ENCODE peak calls at places on chromosomes 7 and 10, in four cellular contexts. Q is K562, U is HepG2, R is WTC11. Z is an unnamed sample.

GRCh38 chr10:6275022-6275997 is 72.6 kb downstream of the PFKFB3 start:
- DNase-seq in Q (peak), U (peak), R (peak), Z (peak)

GRCh38 chr7:40306025-40306424 is 171.2 kb downstream of the SUGCT start:
- DNase-seq in Q (no peak), U (no peak), R (no peak), Z (no peak)

GRCh38 chr10:7337431-7338171 is 73.2 kb downstream of the SFMBT2 start:
- DNase-seq in Q (no peak), U (no peak), R (no peak), Z (no peak)

GRCh38 chr7:135193615-135194081 is 17.7 kb downstream of the WDR91 start:
- DNase-seq in Q (no peak), U (peak), R (no peak), Z (no peak)

GRCh38 chr7:41835977-41836530 is 133.2 kb upstream of the INHBA start:
- DNase-seq in Q (no peak), U (no peak), R (no peak), Z (no peak)

GRCh38 chr10:8375137-8375536 is 320.6 kb downstream of the GATA3 start:
- DNase-seq in Q (no peak), U (no peak), R (no peak), Z (no peak)

GRCh38 chr10:96125142-96125515 is 5.0 kb upstream of the ZNF518A start:
- DNase-seq in Q (no peak), U (peak), R (no peak), Z (no peak)

GRCh38 chr10:31686566-31686965 is 242.1 kb downstream of the ARHGAP12 start:
- DNase-seq in Q (no peak), U (no peak), R (no peak), Z (no peak)

DNA sequence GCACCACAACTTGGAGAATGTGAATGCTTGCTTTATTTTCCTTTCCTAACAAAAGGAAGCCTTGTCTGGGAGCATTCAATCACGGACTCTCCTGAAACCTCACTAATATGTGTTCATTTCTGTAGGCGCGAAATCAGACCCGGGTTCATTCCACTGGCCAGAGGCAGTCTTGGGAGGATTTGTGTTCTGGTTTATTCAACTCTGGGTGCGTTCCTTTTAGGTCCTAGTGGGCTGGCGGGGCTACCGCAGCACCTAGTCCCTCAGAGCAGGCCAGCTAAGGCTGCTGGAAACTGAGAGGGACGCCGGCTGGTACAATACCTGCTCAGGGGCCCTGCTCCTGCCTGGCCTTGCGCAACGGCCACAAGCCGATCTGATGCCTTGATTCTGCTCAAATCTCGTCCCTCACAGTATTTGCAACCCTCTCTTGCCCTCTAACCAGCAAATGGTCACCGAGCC is 7.5 kb downstream of the HOXA4 start:
- DNase-seq in Q (no peak), U (peak), R (no peak), Z (no peak)
- TF ChIP-seq FOXJ3 in Q (no peak), U (no peak), R (no peak), Z (no peak)

GRCh38 chr10:69976795-69977546 is 75.7 kb upstream of the MACROH2A2 start:
- DNase-seq in Q (no peak), U (no peak), R (no peak), Z (no peak)
- TF ChIP-seq USF2 in Q (no peak), U (no peak), R (no peak), Z (no peak)

GRCh38 chr10:68559872-68560200 is 301 bp upstream of the TET1 start:
- DNase-seq in Q (no peak), U (no peak), R (no peak), Z (no peak)

GRCh38 chr10:68560201-68560915 is at the start of gene TET1:
- DNase-seq in Q (peak), U (peak), R (peak), Z (peak)

GRCh38 chr10:68561804-68562649 is 1.9 kb downstream of the TET1 start:
- DNase-seq in Q (peak), U (no peak), R (peak), Z (peak)

GRCh38 chr10:68562666-68563522 is 2.8 kb downstream of the TET1 start:
- DNase-seq in Q (peak), U (no peak), R (peak), Z (peak)

GRCh38 chr10:68560916-68561691 is 967 bp downstream of the TET1 start:
- DNase-seq in Q (peak), U (peak), R (peak), Z (peak)
- TF ChIP-seq FOXJ3 in Q (no peak), U (no peak), R (no peak), Z (no peak)

DNA sequence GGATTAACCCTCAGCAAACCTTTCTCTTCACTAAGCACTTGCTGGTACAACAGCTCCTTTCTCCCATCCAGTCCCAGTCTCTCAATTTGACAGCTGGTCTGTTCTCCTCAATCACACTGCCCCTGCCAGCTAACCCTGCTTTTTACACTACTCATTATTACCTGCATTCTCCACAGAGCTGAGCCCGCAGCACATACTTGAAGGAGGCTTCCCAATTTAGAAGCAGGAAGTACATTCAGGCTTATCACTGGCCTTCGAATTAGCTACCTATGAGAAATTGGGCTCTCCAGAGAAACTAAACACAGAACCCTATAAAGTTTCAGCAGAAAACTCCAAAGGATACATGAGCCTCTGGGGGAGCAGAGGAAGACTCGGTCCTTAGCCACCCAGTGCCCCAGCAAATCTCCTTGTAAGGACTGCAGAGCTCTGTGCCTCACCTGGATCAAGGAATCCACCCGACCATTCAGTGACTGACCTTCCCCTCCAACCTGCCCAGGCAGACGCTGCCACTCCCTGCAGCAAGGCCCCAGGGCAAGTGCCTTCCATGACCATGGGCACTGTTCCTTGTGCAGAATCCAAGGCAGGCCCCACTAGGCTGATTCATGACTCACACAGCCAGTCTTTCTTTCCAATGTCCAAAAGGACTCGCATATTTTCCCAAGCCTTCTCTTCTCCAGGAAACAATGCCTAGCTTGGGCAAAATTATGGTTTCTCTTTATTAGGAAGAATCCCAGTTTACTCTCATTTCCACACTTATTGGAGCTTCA is 68.0 kb downstream of the VOPP1 start:
- DNase-seq in Q (no peak), U (no peak), R (no peak), Z (no peak)
- TF ChIP-seq USF2 in Q (no peak), U (no peak), R (no peak), Z (no peak)

GRCh38 chr7:38476764-38477163 is 154.4 kb downstream of the AMPH start:
- DNase-seq in Q (no peak), U (no peak), R (no peak), Z (no peak)
- TF ChIP-seq FOXJ3 in Q (no peak), U (no peak), R (no peak), Z (no peak)

GRCh38 chr10:33217854-33218253 is 116.6 kb downstream of the NRP1 start:
- DNase-seq in Q (no peak), U (no peak), R (no peak), Z (no peak)

GRCh38 chr10:33214174-33214573 is 120.3 kb downstream of the NRP1 start:
- DNase-seq in Q (no peak), U (no peak), R (no peak), Z (no peak)

GRCh38 chr10:33215154-33215553 is 119.3 kb downstream of the NRP1 start:
- DNase-seq in Q (no peak), U (no peak), R (no peak), Z (no peak)

GRCh38 chr10:33216661-33217427 is 117.6 kb downstream of the NRP1 start:
- DNase-seq in Q (no peak), U (peak), R (no peak), Z (peak)

DNA sequence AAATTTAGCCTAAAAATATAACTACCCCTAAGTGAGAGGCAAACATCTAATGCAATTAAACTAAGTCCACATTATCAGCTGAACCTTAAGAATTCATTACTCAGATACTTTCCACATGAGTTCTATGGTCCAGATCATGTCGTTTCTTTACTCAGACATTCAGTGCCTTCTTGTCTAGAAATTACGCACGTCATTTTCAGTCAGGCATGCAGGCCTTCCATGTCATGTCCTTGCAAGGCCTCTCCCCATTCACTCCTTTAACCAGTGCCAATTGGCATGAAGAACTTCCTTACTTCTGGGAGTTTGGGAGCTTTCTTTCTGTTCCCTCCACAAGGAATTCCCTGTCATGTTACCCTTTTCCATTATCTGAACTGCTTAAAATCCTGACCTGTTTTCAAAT is 118.8 kb downstream of the NRP1 start:
- DNase-seq in Q (no peak), U (no peak), R (no peak), Z (no peak)
- TF ChIP-seq USF2 in Q (no peak), U (no peak), R (no peak), Z (no peak)

DNA sequence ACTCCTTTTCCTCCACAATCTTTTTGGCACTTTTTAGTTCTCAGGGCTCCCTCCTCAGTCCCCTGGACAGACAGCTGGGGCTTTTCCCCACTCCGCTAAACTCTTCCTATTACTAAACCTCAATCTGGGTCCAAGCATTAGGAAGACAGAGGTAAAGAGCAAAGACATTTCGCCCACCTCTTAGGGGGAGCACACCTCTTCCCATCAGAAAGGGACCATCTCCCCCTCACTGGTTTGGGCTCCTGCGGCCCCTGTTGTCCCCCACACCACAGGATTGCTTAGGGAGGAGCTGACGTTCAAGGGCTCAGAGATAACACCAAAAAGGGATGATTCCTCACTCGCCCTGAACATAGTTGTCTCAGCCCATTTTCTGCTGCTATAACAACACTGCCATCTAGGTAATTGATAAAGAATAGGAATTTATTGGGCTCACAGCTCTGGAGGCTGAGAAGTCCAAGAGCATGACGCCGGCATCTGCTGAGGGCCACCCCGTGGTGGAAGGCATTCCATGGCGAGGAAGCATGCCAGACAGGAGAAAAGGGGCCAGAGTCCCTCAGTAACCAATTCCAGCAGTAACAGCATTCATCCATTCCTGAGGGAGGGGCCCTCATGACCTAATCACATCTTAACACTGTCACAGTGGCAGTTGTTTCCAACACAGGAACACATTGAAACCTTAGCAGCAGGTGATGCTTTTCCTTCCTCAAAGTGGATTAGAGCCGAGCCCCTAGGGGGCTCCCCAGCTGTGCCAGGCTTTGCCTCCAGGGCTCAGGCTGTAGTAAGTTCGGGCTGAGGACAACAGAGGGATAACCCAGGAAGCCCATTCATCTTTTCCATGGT is 209.6 kb downstream of the EBF3 start:
- DNase-seq in Q (no peak), U (no peak), R (no peak), Z (no peak)
- TF ChIP-seq FOXJ3 in Q (no peak), U (no peak), R (no peak), Z (no peak)

GRCh38 chr10:72175166-72175565 is 40.6 kb upstream of the ANAPC16 start:
- DNase-seq in Q (peak), U (no peak), R (no peak), Z (no peak)
- TF ChIP-seq USF2 in Q (no peak), U (no peak), R (no peak), Z (no peak)

DNA sequence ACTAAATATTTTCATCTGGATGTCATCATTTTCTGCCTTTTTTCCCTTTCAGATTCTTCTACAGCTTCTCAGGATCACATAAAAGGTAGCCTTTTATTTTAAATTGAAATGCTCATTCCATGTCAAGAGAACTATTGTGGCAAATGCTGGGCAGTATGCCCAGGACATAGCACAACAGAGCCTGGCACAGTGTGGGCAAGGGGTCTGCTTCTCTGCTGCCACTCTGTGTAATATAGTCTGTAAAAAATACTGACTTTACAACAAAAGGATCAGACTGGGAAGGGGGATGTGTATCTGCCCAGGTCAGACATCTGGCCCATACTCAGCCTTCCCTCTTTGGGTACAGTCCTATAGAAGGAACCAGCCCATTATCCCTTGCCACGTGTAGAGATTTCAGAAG is 62.7 kb downstream of the CUZD1 start:
- DNase-seq in Q (no peak), U (no peak), R (no peak), Z (no peak)
- TF ChIP-seq FOXJ3 in Q (no peak), U (no peak), R (no peak), Z (no peak)